ENCODE peak calls at places on chromosomes 7 and 10, in five cellular contexts. T, P, E, K and X are unnamed samples.

GRCh38 chr7:66007232-66007631 is 25.2 kb upstream of the GUSB start:
- DNase-seq in T (no peak), P (no peak), E (no peak), K (no peak), X (no peak)

GRCh38 chr7:151924001-151924400 is 32.2 kb upstream of the GALNTL5 start:
- DNase-seq in T (no peak), P (no peak), E (no peak), K (no peak), X (no peak)

GRCh38 chr7:2753148-2753547 is 65.1 kb downstream of the AMZ1 start:
- DNase-seq in T (no peak), P (no peak), E (no peak), K (no peak), X (no peak)

GRCh38 chr7:103632972-103633371 is 187.0 kb upstream of the SLC26A5 start:
- DNase-seq in T (no peak), P (no peak), E (no peak), K (no peak), X (no peak)

GRCh38 chr7:33722383-33723096 is 182.8 kb upstream of the BMPER start:
- DNase-seq in T (peak; percentile 90), P (no peak), E (peak; percentile 20), K (no peak), X (no peak)

GRCh38 chr10:98694014-98694413 is 247.3 kb upstream of the HPS1 start:
- DNase-seq in T (no peak), P (no peak), E (no peak), K (no peak), X (no peak)

GRCh38 chr10:129774736-129775401 is 189.2 kb downstream of the EBF3 start:
- DNase-seq in T (no peak), P (peak; percentile 2), E (no peak), K (no peak), X (no peak)

GRCh38 chr10:21077681-21078080 is 180.6 kb upstream of the NEBL start:
- DNase-seq in T (no peak), P (no peak), E (no peak), K (no peak), X (no peak)

GRCh38 chr7:18408461-18408860 is 87.1 kb upstream of the HDAC9 start:
- DNase-seq in T (peak; percentile 56), P (no peak), E (no peak), K (no peak), X (no peak)

GRCh38 chr10:3333426-3333825 is 160.8 kb upstream of the PITRM1 start:
- DNase-seq in T (no peak), P (no peak), E (no peak), K (no peak), X (no peak)

GRCh38 chr7:28078036-28078901 is 102.3 kb downstream of the JAZF1 start:
- DNase-seq in T (no peak), P (peak; percentile 33), E (peak; percentile 24), K (peak; percentile 81), X (peak; percentile 14)

GRCh38 chr7:19665399-19666008 is 43.3 kb downstream of the POLR1F start:
- DNase-seq in T (no peak), P (no peak), E (no peak), K (peak; percentile 48), X (peak; percentile 58)

GRCh38 chr10:113866551-113867394 is 12.3 kb downstream of the NHLRC2 start:
- DNase-seq in T (no peak), P (no peak), E (no peak), K (no peak), X (no peak)

GRCh38 chr10:70967591-70968588 is 79.5 kb upstream of the PCBD1 start:
- DNase-seq in T (no peak), P (peak; percentile 22), E (no peak), K (no peak), X (no peak)

GRCh38 chr7:129952164-129952652 is 552 bp downstream of the UBE2H start:
- DNase-seq in T (no peak), P (no peak), E (peak; percentile 43), K (no peak), X (no peak)

GRCh38 chr10:112915590-112916572 is 34.2 kb upstream of the TCF7L2 start:
- DNase-seq in T (peak; percentile 57), P (peak; percentile 28), E (no peak), K (no peak), X (no peak)

GRCh38 chr7:128172963-128173362 is 68.1 kb upstream of the LEP start:
- DNase-seq in T (no peak), P (no peak), E (no peak), K (no peak), X (no peak)

GRCh38 chr10:117342638-117343037 is 32.6 kb downstream of the PDZD8 start:
- DNase-seq in T (no peak), P (no peak), E (no peak), K (no peak), X (peak; percentile 3)

GRCh38 chr10:94213980-94214379 is 148.8 kb downstream of the NOC3L start:
- DNase-seq in T (no peak), P (no peak), E (no peak), K (no peak), X (no peak)

GRCh38 chr10:13219685-13220670 is 14.2 kb downstream of the UCMA start:
- DNase-seq in T (no peak), P (peak; percentile 53), E (no peak), K (no peak), X (no peak)